ENCODE peak calls at places on chromosomes 3 and 15, in seven cellular contexts. V is fibroblast of lung, Z is hepatocyte, G is HFF-Myc, P is right atrium auricular region, S is HCT116, Y is lower lobe of right lung. W is an unnamed sample.

GRCh38 chr3:153438275-153438674 is 276.2 kb downstream of the RAP2B start:
- DNase-seq in V (no peak), Z (no peak), G (no peak), P (no peak), S (no peak), Y (no peak), W (no peak)

GRCh38 chr3:46993292-46993691 is 13.8 kb downstream of the NBEAL2 start:
- DNase-seq in V (no peak), Z (no peak), G (no peak), P (no peak), S (no peak), Y (no peak), W (no peak)

GRCh38 chr3:8629151-8630021 is 15.2 kb downstream of the SSUH2 start:
- DNase-seq in V (peak; percentile 74), Z (peak; percentile 80), G (peak; percentile 44), P (no peak), S (peak; percentile 90), Y (peak; percentile 84), W (peak; percentile 55)

GRCh38 chr3:99753268-99753975 is 64.2 kb upstream of the CMSS1 start:
- DNase-seq in V (peak; percentile 91), Z (peak; percentile 79), G (peak; percentile 78), P (no peak), S (peak; percentile 28), Y (no peak), W (no peak)

GRCh38 chr3:183253961-183254815 is 1.1 kb downstream of the B3GNT5 start:
- DNase-seq in V (no peak), Z (peak; percentile 73), G (no peak), P (no peak), S (no peak), Y (peak; percentile 74), W (no peak)

GRCh38 chr3:196489747-196490146 is 13.8 kb downstream of the RNF168 start:
- DNase-seq in V (no peak), Z (no peak), G (no peak), P (no peak), S (no peak), Y (no peak), W (no peak)

GRCh38 chr3:194138732-194139084 is 2.8 kb downstream of the HES1 start:
- DNase-seq in V (no peak), Z (peak; percentile 32), G (no peak), P (no peak), S (no peak), Y (no peak), W (no peak)

GRCh38 chr15:34691024-34691423 is 63.8 kb downstream of the GJD2 start:
- DNase-seq in V (peak; percentile 16), Z (no peak), G (no peak), P (no peak), S (no peak), Y (no peak), W (no peak)

GRCh38 chr3:190048831-190049541 is 71.7 kb downstream of the P3H2 start:
- DNase-seq in V (peak; percentile 76), Z (no peak), G (no peak), P (no peak), S (no peak), Y (no peak), W (no peak)

GRCh38 chr3:196694202-196694638 is 17.8 kb downstream of the CEP19 start:
- DNase-seq in V (peak; percentile 24), Z (no peak), G (no peak), P (no peak), S (no peak), Y (no peak), W (no peak)

GRCh38 chr15:75030023-75030413 is 6.6 kb downstream of the PPCDC start:
- DNase-seq in V (peak; percentile 46), Z (no peak), G (no peak), P (peak; percentile 75), S (no peak), Y (no peak), W (no peak)

GRCh38 chr3:62169871-62170660 is 203.3 kb downstream of the FEZF2 start:
- DNase-seq in V (no peak), Z (no peak), G (no peak), P (no peak), S (no peak), Y (no peak), W (no peak)

GRCh38 chr15:97904196-97904572 is 56.3 kb upstream of the ARRDC4 start:
- DNase-seq in V (peak; percentile 64), Z (peak; percentile 88), G (peak; percentile 44), P (no peak), S (peak; percentile 41), Y (peak; percentile 76), W (peak; percentile 3)

GRCh38 chr15:91335702-91336101 is 235.6 kb downstream of the SV2B start:
- DNase-seq in V (no peak), Z (no peak), G (no peak), P (no peak), S (no peak), Y (no peak), W (no peak)

GRCh38 chr3:75180235-75180944 is 483.7 kb upstream of the FRG2C start:
- DNase-seq in V (no peak), Z (no peak), G (no peak), P (no peak), S (no peak), Y (no peak), W (no peak)

GRCh38 chr15:39581501-39582285 is 814 bp downstream of the THBS1 start:
- DNase-seq in V (peak; percentile 59), Z (peak; percentile 79), G (peak; percentile 38), P (no peak), S (no peak), Y (peak; percentile 76), W (peak; percentile 75)
- H3K4me3 ChIP-seq in V (peak overlapping the region; percentile 93), Z (peak overlapping the region; percentile 19), G (peak overlapping the region; percentile 81), P (peak overlapping the region; percentile 57), S (peak overlapping the region; percentile 68), Y (peak overlapping the region; percentile 67), W (peak overlapping the region; percentile 68)

DNA sequence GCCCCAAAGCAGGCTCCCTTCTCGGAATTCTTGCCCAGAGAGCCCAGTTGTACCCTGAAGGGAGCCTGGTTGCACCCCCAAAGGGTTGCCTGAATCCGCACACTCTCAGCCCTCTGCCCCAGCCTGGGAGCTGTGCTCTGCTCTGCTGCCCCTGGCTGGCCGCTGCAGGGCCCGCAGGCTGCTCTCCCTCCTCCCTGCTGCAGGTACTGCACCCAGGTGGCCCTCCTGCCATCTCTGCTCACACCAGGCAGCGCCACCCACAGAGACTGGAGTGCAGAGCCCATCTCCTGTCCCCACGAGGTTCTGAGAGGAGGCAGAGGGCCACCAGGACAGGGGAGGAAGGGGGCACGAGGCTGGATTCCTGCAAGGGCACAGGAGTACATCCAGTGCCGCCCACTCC is 134.2 kb upstream of the NSMCE3 start:
- DNase-seq in V (no peak), Z (no peak), G (no peak), P (no peak), S (peak; percentile 29), Y (no peak), W (no peak)
- TF ChIP-seq CTCF in V (no peak), Z (peak; percentile 14), G (no peak), P (no peak), S (peak; percentile 66), Y (no peak), W (no peak)

GRCh38 chr3:173841334-173841733 is 443.8 kb downstream of the NLGN1 start:
- DNase-seq in V (no peak), Z (no peak), G (no peak), P (no peak), S (no peak), Y (no peak), W (no peak)

GRCh38 chr3:173838644-173839043 is 441.1 kb downstream of the NLGN1 start:
- DNase-seq in V (no peak), Z (no peak), G (no peak), P (no peak), S (no peak), Y (no peak), W (no peak)

GRCh38 chr3:173839859-173840258 is 442.3 kb downstream of the NLGN1 start:
- DNase-seq in V (no peak), Z (no peak), G (no peak), P (no peak), S (no peak), Y (no peak), W (no peak)

DNA sequence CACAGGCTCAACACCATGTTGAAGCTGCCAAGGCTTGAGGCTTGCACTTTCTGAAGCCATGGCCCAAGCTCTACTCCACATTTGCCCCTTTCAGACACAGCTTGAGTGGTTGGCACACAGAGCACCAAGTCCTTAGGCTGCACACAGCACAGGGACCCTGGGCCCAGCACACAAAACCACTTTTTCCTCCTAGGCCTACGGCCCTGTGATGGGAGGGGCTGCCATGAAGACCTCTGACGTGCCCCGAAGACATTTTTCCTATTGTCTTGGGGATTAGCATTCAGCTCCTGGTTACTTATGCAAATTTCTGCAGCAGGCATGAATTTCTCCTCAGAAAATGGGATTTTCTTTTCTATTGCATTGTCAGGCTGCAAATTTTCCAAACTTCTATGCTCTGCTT is 445.5 kb downstream of the NLGN1 start:
- DNase-seq in V (no peak), Z (no peak), G (no peak), P (no peak), S (no peak), Y (no peak), W (no peak)
- H3K4me3 ChIP-seq in V (no peak overlapping the region), Z (no peak overlapping the region), G (no peak overlapping the region), P (no peak overlapping the region), S (no peak overlapping the region), Y (no peak overlapping the region), W (no peak overlapping the region)

DNA sequence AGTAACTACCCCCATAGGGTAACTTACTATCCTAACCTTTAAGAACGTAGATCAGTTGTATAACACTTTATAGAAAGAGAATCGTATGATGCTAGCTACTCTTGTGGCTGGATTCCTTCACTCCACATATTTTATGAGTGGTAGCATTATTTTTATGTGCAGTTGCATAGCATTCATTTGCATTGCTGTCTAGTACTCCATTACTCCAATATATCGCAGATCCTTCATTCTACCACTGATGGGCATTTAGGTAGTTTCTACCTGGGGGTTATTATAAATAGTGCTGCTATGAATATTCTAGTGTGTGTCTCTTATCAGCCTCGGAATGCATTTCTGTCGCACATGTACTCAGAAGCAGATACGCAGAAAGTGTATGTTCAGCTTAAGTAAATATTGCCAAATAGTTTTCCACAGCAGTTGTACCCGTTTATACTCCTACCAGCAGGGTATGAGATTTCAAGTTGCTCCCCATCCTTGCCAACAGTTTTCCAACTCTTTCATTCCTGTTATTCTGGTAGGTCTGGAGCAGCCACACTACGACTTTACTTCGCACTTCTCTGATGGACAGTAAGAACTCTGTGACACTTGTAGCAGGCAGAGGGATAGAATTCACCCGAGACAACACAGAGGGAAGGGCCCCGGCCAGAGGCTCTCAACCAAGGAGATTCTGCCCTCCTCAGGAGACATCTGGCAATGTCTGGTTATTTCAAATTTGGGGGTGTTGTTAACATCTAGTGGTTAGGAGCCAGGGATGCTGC is 9.8 kb upstream of the VGLL4 start:
- DNase-seq in V (no peak), Z (no peak), G (no peak), P (no peak), S (no peak), Y (no peak), W (no peak)
- TF ChIP-seq CTCF in V (peak; percentile 3), Z (no peak), G (no peak), P (no peak), S (no peak), Y (no peak), W (no peak)

DNA sequence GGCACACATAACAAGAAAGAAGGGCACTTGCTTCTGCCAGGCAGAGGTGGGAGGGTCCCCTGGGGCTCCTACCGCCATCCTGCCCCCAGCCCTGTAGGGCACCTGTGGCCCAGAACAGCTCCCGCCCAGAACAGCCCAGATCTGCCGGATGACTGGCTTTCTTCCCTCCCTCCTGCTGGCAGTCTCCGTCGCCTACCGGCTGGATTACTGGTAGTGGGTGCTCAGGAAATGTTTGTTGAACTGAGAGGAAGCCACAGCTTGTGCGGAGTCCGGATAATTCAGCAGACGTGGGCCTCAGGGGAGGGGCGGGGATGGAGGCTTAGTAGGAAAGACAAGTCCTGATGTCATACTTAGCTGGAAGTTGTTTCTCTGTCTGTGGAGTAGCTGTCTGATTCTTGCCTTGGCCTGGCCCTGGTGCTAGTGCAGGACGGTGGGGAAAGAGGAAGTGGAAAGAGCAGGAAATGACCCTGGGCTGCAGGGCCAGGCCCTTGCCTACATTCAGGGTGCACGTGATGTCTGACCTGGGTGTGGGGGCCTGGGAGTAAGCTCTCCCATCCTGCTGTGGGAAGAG is 6.7 kb downstream of the CCDC9B start:
- DNase-seq in V (peak; percentile 60), Z (peak; percentile 75), G (no peak), P (peak; percentile 81), S (no peak), Y (peak; percentile 81), W (no peak)
- H3K4me3 ChIP-seq in V (no peak overlapping the region), Z (no peak overlapping the region), G (no peak overlapping the region), P (no peak overlapping the region), S (no peak overlapping the region), Y (peak overlapping the region; percentile 39), W (no peak overlapping the region)